ENCODE peak calls at places on chromosomes 16 and 17, in four cellular contexts. One of them, this sample, is unnamed.

GRCh38 chr16:87186440-87186839 is 130.8 kb downstream of the C16orf95 start:
- DNase-seq in B cell: no peak
- DNase-seq in endothelial cell: peak
- DNase-seq in right lobe of liver: no peak
- DNase-seq in this sample: no peak

GRCh38 chr16:2468142-2468724 is 2.9 kb upstream of the NTN3 start:
- DNase-seq in endothelial cell: no peak
- DNase-seq in right lobe of liver: peak
- DNase-seq in B cell: peak
- DNase-seq in this sample: no peak

GRCh38 chr16:15492091-15492740 is 57.8 kb downstream of the BMERB1 start:
- DNase-seq in right lobe of liver: no peak
- DNase-seq in endothelial cell: no peak
- DNase-seq in B cell: no peak
- DNase-seq in this sample: no peak

GRCh38 chr17:77772461-77772897 is 186.0 kb upstream of the TNRC6C start:
- DNase-seq in endothelial cell: peak
- DNase-seq in B cell: peak
- DNase-seq in right lobe of liver: peak
- DNase-seq in this sample: no peak

GRCh38 chr17:49556183-49556943 is 19.3 kb upstream of the NXPH3 start:
- DNase-seq in B cell: peak
- DNase-seq in endothelial cell: peak
- DNase-seq in right lobe of liver: peak
- DNase-seq in this sample: peak

GRCh38 chr17:57830880-57831279 is 19.0 kb downstream of the MRPS23 start:
- DNase-seq in right lobe of liver: no peak
- DNase-seq in endothelial cell: no peak
- DNase-seq in B cell: no peak
- DNase-seq in this sample: no peak

GRCh38 chr16:68331879-68332410 is 21.1 kb downstream of the PRMT7 start:
- DNase-seq in B cell: no peak
- DNase-seq in endothelial cell: no peak
- DNase-seq in right lobe of liver: no peak
- DNase-seq in this sample: no peak

GRCh38 chr16:89066746-89067145 is 26.9 kb upstream of the ACSF3 start:
- DNase-seq in B cell: no peak
- DNase-seq in right lobe of liver: no peak
- DNase-seq in endothelial cell: no peak
- DNase-seq in this sample: no peak

GRCh38 chr16:68088130-68088972 is 3.2 kb downstream of the NFATC3 start:
- DNase-seq in right lobe of liver: no peak
- DNase-seq in endothelial cell: no peak
- DNase-seq in B cell: no peak
- DNase-seq in this sample: no peak

GRCh38 chr17:39051001-39051605 is 83.9 kb upstream of the FBXO47 start:
- DNase-seq in right lobe of liver: no peak
- DNase-seq in endothelial cell: no peak
- DNase-seq in B cell: no peak
- DNase-seq in this sample: no peak

GRCh38 chr16:56939801-56940200 is 7.9 kb downstream of the HERPUD1 start:
- DNase-seq in endothelial cell: no peak
- DNase-seq in B cell: no peak
- DNase-seq in right lobe of liver: no peak
- DNase-seq in this sample: no peak

GRCh38 chr16:50680907-50681885 is at the start of gene SNX20:
- DNase-seq in right lobe of liver: no peak
- DNase-seq in B cell: peak
- DNase-seq in endothelial cell: no peak
- DNase-seq in this sample: no peak

GRCh38 chr17:29614345-29615047 is 8.2 kb downstream of the CORO6 start:
- DNase-seq in right lobe of liver: no peak
- DNase-seq in endothelial cell: no peak
- DNase-seq in B cell: no peak
- DNase-seq in this sample: no peak

GRCh38 chr17:10025224-10025623 is 120.2 kb upstream of the RCVRN start:
- DNase-seq in right lobe of liver: no peak
- DNase-seq in endothelial cell: no peak
- DNase-seq in B cell: no peak
- DNase-seq in this sample: no peak

GRCh38 chr17:49861150-49861884 is 13.4 kb upstream of the TAC4 start:
- DNase-seq in right lobe of liver: no peak
- DNase-seq in B cell: peak
- DNase-seq in endothelial cell: peak
- DNase-seq in this sample: no peak

DNA sequence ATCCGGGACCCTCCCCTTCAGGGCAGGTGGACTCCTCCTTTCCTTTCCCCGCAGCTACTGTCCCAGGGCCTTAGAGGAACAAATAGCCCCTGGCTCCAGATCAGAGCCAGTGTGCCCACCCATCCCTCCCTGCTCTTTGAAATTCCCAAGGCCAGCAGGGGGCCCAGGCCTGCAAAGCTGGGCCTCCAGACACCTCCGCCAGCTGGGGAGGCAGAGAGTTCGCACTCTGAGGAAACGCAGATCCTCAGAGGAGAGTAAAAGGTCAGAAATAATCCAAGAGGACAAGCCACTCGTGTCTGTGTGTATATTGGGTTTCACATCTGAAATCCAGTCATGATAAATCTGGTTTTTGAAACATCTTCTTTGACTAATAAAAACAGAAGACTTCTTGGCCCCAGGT is 44.7 kb upstream of the TBX2 start:
- DNase-seq in endothelial cell: no peak
- DNase-seq in B cell: no peak
- DNase-seq in right lobe of liver: no peak
- DNase-seq in this sample: no peak
- TF ChIP-seq CTCF in endothelial cell: no peak
- TF ChIP-seq CTCF in B cell: no peak
- TF ChIP-seq CTCF in right lobe of liver: no peak
- TF ChIP-seq CTCF in this sample: no peak

GRCh38 chr16:54812229-54812628 is 118.4 kb upstream of the IRX5 start:
- DNase-seq in B cell: no peak
- DNase-seq in endothelial cell: no peak
- DNase-seq in right lobe of liver: no peak
- DNase-seq in this sample: no peak
- TF ChIP-seq CTCF in B cell: no peak
- TF ChIP-seq CTCF in endothelial cell: no peak
- TF ChIP-seq CTCF in right lobe of liver: peak
- TF ChIP-seq CTCF in this sample: peak

DNA sequence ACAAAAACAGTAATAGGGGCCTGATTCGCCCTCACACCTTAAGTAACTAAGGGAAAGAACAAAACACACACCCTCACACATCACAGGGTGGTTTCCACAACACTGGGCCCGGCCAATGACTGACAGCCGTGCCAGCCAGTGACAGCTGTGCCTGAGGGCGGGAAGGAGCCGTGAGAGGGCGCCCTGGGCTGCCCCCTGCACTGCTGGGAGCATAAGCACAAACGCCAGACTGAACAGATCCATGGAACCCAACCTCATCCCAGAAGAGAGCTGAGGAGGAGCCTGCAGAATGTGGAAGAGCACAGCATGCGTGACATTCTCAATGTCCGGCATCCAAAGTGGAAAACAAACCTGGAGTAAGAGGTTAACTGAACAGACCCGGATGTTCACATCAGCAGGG is 16.0 kb downstream of the CSNK1D start:
- DNase-seq in B cell: peak
- DNase-seq in endothelial cell: no peak
- DNase-seq in right lobe of liver: no peak
- DNase-seq in this sample: no peak
- TF ChIP-seq CTCF in B cell: no peak
- TF ChIP-seq CTCF in endothelial cell: no peak
- TF ChIP-seq CTCF in right lobe of liver: no peak
- TF ChIP-seq CTCF in this sample: no peak

GRCh38 chr16:25260416-25260815 is 2.8 kb upstream of the ZKSCAN2 start:
- DNase-seq in B cell: no peak
- DNase-seq in endothelial cell: no peak
- DNase-seq in right lobe of liver: no peak
- DNase-seq in this sample: no peak

GRCh38 chr16:25257956-25258855 is 561 bp upstream of the ZKSCAN2 start:
- DNase-seq in endothelial cell: peak
- DNase-seq in B cell: no peak
- DNase-seq in right lobe of liver: peak
- DNase-seq in this sample: peak

GRCh38 chr16:25258856-25259179 is 1.2 kb upstream of the ZKSCAN2 start:
- DNase-seq in right lobe of liver: no peak
- DNase-seq in B cell: no peak
- DNase-seq in endothelial cell: no peak
- DNase-seq in this sample: no peak

GRCh38 chr16:25257504-25257955 is at the start of gene ZKSCAN2:
- DNase-seq in B cell: peak
- DNase-seq in endothelial cell: peak
- DNase-seq in right lobe of liver: peak
- DNase-seq in this sample: peak

DNA sequence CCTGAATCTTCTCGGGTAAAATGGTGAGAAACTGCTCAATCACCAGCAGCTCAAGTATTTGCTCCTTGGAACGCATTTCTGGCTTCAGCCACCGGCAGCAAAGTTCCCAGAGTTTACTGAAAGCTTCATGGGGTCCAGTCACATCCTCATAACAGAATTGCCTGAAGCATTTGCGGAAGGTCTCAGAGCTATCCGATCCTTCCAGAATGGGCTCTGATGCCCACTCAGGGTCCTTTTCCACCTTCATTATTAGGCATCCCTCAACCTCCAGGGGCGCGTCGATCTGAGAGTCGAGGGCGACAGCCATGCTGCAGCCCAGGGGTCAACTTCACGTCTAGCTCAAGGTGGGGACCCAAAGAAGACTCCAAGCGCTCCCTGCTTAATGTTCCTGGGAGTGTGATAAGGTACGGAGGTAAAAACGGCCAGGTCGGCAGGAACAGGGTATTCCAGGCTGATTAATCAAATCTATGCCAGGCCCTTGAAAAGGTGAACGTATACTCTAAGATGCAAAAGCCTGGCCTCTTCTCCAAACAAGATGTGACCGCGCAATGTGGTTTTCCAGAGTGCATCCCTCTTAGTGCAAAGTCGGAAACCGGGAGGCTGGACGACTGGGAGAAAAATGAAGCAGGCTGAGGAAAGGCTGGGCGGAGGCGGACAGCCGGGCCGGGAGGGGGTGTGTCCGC is 683 bp downstream of the ZKSCAN2 start:
- DNase-seq in right lobe of liver: no peak
- DNase-seq in endothelial cell: peak
- DNase-seq in B cell: peak
- DNase-seq in this sample: no peak
- TF ChIP-seq CTCF in right lobe of liver: no peak
- TF ChIP-seq CTCF in endothelial cell: no peak
- TF ChIP-seq CTCF in B cell: peak
- TF ChIP-seq CTCF in this sample: no peak

DNA sequence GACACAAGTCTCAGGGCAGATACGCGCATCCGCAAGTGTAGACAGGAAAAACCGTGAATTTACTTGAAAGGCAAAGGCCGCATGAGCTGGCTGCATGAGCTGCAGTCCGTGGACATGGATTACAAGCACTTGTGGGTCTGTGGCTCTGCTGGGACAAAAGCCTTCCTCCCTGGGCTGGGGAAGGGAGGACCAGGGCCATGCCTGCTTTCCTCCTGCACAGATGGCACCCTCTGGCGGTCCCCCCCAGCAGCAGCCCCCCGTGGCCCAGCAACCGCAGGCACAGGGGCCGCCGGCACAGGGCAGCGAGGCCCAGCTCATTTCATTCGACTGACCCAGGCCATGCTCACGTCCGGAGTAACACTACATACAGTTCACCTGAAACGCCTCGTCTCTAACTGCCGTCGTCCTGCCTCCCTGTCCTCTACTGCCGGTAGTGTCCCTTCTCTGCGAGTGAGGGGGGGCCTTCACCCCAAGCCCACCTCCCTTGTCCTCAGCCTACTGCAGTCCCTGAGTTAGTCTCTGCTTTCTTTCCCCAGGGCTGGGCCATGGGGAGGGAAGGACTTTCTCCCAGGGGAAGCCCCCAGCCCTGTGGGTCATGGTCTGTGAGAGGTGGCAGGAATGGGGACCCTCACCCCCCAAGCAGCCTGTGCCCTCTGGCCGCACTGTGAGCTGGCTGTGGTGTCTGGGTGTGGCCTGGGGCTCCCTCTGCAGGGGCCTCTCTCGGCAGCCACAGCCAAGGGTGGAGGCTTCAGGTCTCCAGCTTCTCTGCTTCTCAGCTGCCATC is 1.7 kb upstream of the MRPL12 start:
- DNase-seq in right lobe of liver: no peak
- DNase-seq in B cell: no peak
- DNase-seq in endothelial cell: no peak
- DNase-seq in this sample: peak
- TF ChIP-seq CTCF in right lobe of liver: no peak
- TF ChIP-seq CTCF in B cell: no peak
- TF ChIP-seq CTCF in endothelial cell: no peak
- TF ChIP-seq CTCF in this sample: no peak

GRCh38 chr17:82649501-82650261 is 1.4 kb upstream of the WDR45B start:
- DNase-seq in endothelial cell: no peak
- DNase-seq in B cell: no peak
- DNase-seq in right lobe of liver: no peak
- DNase-seq in this sample: no peak

GRCh38 chr17:82648165-82648668 is at the start of gene WDR45B:
- DNase-seq in right lobe of liver: peak
- DNase-seq in endothelial cell: peak
- DNase-seq in B cell: peak
- DNase-seq in this sample: peak

GRCh38 chr17:82645516-82645915 is 2.7 kb downstream of the WDR45B start:
- DNase-seq in right lobe of liver: no peak
- DNase-seq in B cell: no peak
- DNase-seq in endothelial cell: no peak
- DNase-seq in this sample: peak

GRCh38 chr17:82648761-82649474 is 674 bp upstream of the WDR45B start:
- DNase-seq in right lobe of liver: peak
- DNase-seq in B cell: peak
- DNase-seq in endothelial cell: peak
- DNase-seq in this sample: no peak

GRCh38 chr17:82647593-82648164 is 565 bp downstream of the WDR45B start:
- DNase-seq in right lobe of liver: peak
- DNase-seq in endothelial cell: peak
- DNase-seq in B cell: peak
- DNase-seq in this sample: no peak
- TF ChIP-seq CTCF in right lobe of liver: no peak
- TF ChIP-seq CTCF in endothelial cell: no peak
- TF ChIP-seq CTCF in B cell: no peak
- TF ChIP-seq CTCF in this sample: no peak